ENCODE peak calls at places on chromosomes 12 and 14, in four cellular contexts. P is central memory CD4-positive, alpha-beta T cell; M is Panc1; A is kidney. S is an unnamed sample.
A peak's percentile ranks its signal among the peaks of the same experiment; 100 is the strongest.

GRCh38 chr14:49928010-49928409 is 35.1 kb downstream of the ARF6 start:
- DNase-seq in A (no peak), P (no peak), M (no peak), S (no peak)

GRCh38 chr12:100474617-100475016 is 951 bp downstream of the NR1H4 start:
- DNase-seq in M (no peak), A (no peak), P (no peak), S (no peak)

GRCh38 chr12:56252649-56253048 is 5.5 kb downstream of the ANKRD52 start:
- DNase-seq in A (no peak), M (no peak), P (no peak), S (no peak)

GRCh38 chr14:70907172-70907995 is at the start of gene PCNX1:
- DNase-seq in P (peak; percentile 93), A (peak; percentile 97), M (no peak), S (peak; percentile 55)

GRCh38 chr12:67669925-67670631 is 21.5 kb downstream of the DYRK2 start:
- DNase-seq in P (no peak), M (no peak), A (no peak), S (peak; percentile 54)

GRCh38 chr14:98234208-98234607 is 1037.8 kb downstream of the BCL11B start:
- DNase-seq in A (no peak), P (no peak), M (no peak), S (no peak)

GRCh38 chr14:62445570-62445969 is 599.7 kb downstream of the KCNH5 start:
- DNase-seq in M (no peak), A (no peak), P (no peak), S (no peak)

GRCh38 chr14:73718742-73719251 is 4.6 kb upstream of the PNMA1 start:
- DNase-seq in M (no peak), P (no peak), A (peak; percentile 79), S (no peak)

GRCh38 chr14:89702151-89702936 is 252.2 kb downstream of the EFCAB11 start:
- DNase-seq in A (no peak), M (no peak), P (no peak), S (no peak)

GRCh38 chr12:971991-972390 is 19.0 kb upstream of the ERC1 start:
- DNase-seq in P (no peak), A (no peak), M (no peak), S (no peak)

GRCh38 chr12:57766464-57767311 is at the start of gene CYP27B1:
- DNase-seq in A (no peak), P (no peak), M (no peak), S (no peak)

GRCh38 chr12:48995061-48995879 is 3.9 kb downstream of the DDN start:
- DNase-seq in A (peak; percentile 91), M (peak; percentile 48), P (no peak), S (peak; percentile 56)

GRCh38 chr14:75551021-75551420 is 27.4 kb upstream of the FLVCR2 start:
- DNase-seq in A (no peak), P (no peak), M (no peak), S (no peak)

GRCh38 chr14:103073876-103074698 is 9.9 kb upstream of the LBHD2 start:
- DNase-seq in P (no peak), M (no peak), A (peak; percentile 84), S (no peak)

GRCh38 chr12:106893451-106893850 is 62.3 kb upstream of the TMEM263 start:
- DNase-seq in P (no peak), A (no peak), M (peak; percentile 36), S (peak; percentile 29)

GRCh38 chr14:47438650-47439140 is 236.7 kb downstream of the MDGA2 start:
- DNase-seq in M (no peak), A (no peak), P (no peak), S (peak; percentile 93)

GRCh38 chr14:42731480-42731879 is 1124.8 kb downstream of the LRFN5 start:
- DNase-seq in P (no peak), A (no peak), M (no peak), S (no peak)